ENCODE peak calls at places on chromosomes 6 and 20, in six cellular contexts. Y, O, K, A, F and Q are unnamed samples.

GRCh38 chr6:167644404-167645132 is 182.1 kb upstream of the AFDN start:
- DNase-seq in Y (no peak), O (no peak), K (no peak), A (no peak), F (no peak), Q (no peak)

GRCh38 chr20:22757424-22758189 is 173.2 kb upstream of the FOXA2 start:
- DNase-seq in Y (no peak), O (no peak), K (no peak), A (peak), F (no peak), Q (no peak)

GRCh38 chr6:30821862-30822784 is 62.2 kb upstream of the DDR1 start:
- DNase-seq in Y (peak), O (no peak), K (peak), A (peak), F (no peak), Q (no peak)

GRCh38 chr6:85169189-85169588 is 280.7 kb upstream of the NT5E start:
- DNase-seq in Y (no peak), O (no peak), K (no peak), A (no peak), F (no peak), Q (no peak)

GRCh38 chr6:46376562-46376969 is 114.7 kb downstream of the RCAN2 start:
- DNase-seq in Y (peak), O (no peak), K (no peak), A (peak), F (no peak), Q (no peak)

GRCh38 chr6:39182604-39183003 is 46.7 kb downstream of the KCNK5 start:
- DNase-seq in Y (no peak), O (no peak), K (no peak), A (no peak), F (no peak), Q (no peak)

GRCh38 chr6:75643173-75643572 is 41.5 kb downstream of the SENP6 start:
- DNase-seq in Y (no peak), O (no peak), K (no peak), A (no peak), F (no peak), Q (peak)

GRCh38 chr6:22106445-22106844 is 190.4 kb downstream of the PRL start:
- DNase-seq in Y (no peak), O (no peak), K (no peak), A (no peak), F (no peak), Q (no peak)

GRCh38 chr6:25882066-25882496 is 8.0 kb upstream of the SLC17A3 start:
- DNase-seq in Y (no peak), O (peak), K (no peak), A (no peak), F (no peak), Q (no peak)

GRCh38 chr6:25166955-25167753 is 112.0 kb upstream of the CARMIL1 start:
- DNase-seq in Y (no peak), O (no peak), K (no peak), A (no peak), F (no peak), Q (no peak)

GRCh38 chr20:17557675-17558006 is 12.2 kb upstream of the DSTN start:
- DNase-seq in Y (no peak), O (peak), K (peak), A (no peak), F (no peak), Q (no peak)

GRCh38 chr6:5950448-5950847 is 56.3 kb downstream of the NRN1 start:
- DNase-seq in Y (peak), O (no peak), K (no peak), A (peak), F (no peak), Q (no peak)

GRCh38 chr6:90502866-90503407 is 83.9 kb downstream of the MAP3K7 start:
- DNase-seq in Y (peak), O (no peak), K (no peak), A (peak), F (no peak), Q (no peak)

GRCh38 chr6:30719356-30719755 is 796 bp upstream of the TUBB start:
- DNase-seq in Y (peak), O (no peak), K (no peak), A (no peak), F (no peak), Q (no peak)

GRCh38 chr20:61042501-61043385 is 209.3 kb upstream of the CDH4 start:
- DNase-seq in Y (no peak), O (no peak), K (peak), A (no peak), F (no peak), Q (no peak)

GRCh38 chr6:217048-217659 is 75.1 kb upstream of the DUSP22 start:
- DNase-seq in Y (peak), O (peak), K (no peak), A (peak), F (no peak), Q (no peak)
- TF ChIP-seq CTCF in Y (peak), O (peak), K (peak), A (peak), F (no peak), Q (peak)

DNA sequence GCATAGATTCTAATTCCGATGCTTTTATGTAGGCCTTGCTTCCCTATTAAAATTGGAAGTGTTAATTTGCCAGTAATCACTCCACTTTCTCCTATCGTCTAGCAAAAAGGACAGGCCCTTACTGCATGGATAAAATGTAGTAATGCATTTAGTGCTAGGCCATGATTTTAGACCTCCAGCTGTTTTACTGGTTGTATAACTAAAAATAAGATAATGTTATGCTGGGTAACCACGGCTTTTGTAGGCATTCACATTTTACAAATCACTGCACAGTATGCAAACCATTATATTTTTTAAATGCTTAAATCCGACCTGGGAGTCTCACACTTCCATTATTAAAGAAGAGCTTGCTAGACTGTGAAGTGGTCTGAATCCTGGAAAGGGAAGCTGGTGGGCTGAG is 179.5 kb downstream of the TFAP2A start:
- DNase-seq in Y (no peak), O (no peak), K (no peak), A (no peak), F (no peak), Q (no peak)
- H3K4me3 ChIP-seq in Y (no peak), O (no peak), K (no peak), A (no peak), F (no peak), Q (no peak)

GRCh38 chr20:53413188-53413631 is 180.4 kb downstream of the ZNF217 start:
- DNase-seq in Y (peak), O (peak), K (no peak), A (no peak), F (no peak), Q (no peak)
- TF ChIP-seq CTCF in Y (peak), O (peak), K (no peak), A (no peak), F (no peak), Q (peak)

GRCh38 chr6:106972500-106972899 is 2.0 kb downstream of the CD24 start:
- DNase-seq in Y (no peak), O (no peak), K (peak), A (no peak), F (no peak), Q (no peak)
- H3K4me3 ChIP-seq in Y (no peak), O (peak), K (peak), A (no peak), F (no peak), Q (no peak)

GRCh38 chr6:163428373-163428772 is 13.9 kb downstream of the QKI start:
- DNase-seq in Y (no peak), O (no peak), K (no peak), A (no peak), F (no peak), Q (no peak)

GRCh38 chr6:163429858-163430448 is 15.4 kb downstream of the QKI start:
- DNase-seq in Y (no peak), O (no peak), K (no peak), A (no peak), F (no peak), Q (no peak)

GRCh38 chr6:163436843-163437242 is 22.3 kb downstream of the QKI start:
- DNase-seq in Y (no peak), O (no peak), K (no peak), A (no peak), F (no peak), Q (no peak)

GRCh38 chr6:163435013-163435412 is 20.5 kb downstream of the QKI start:
- DNase-seq in Y (no peak), O (no peak), K (no peak), A (no peak), F (no peak), Q (no peak)

GRCh38 chr6:163432300-163432699 is 17.8 kb downstream of the QKI start:
- DNase-seq in Y (no peak), O (no peak), K (no peak), A (no peak), F (no peak), Q (no peak)
- TF ChIP-seq CTCF in Y (no peak), O (no peak), K (no peak), A (no peak), F (no peak), Q (no peak)

GRCh38 chr6:158642805-158643489 is 1.6 kb downstream of the DYNLT1 start:
- DNase-seq in Y (peak), O (no peak), K (peak), A (no peak), F (no peak), Q (no peak)
- H3K4me3 ChIP-seq in Y (peak), O (peak), K (peak), A (peak), F (peak), Q (peak)